ENCODE peak calls at places on chromosomes 1 and 21, in ten cellular contexts. W is tibial artery, R is WTC11, Z is tibial nerve, M is AG04450, C is GM20000, H is B cell, V is PC-9, A is NB4, D is gastrocnemius medialis. Q is an unnamed sample.

GRCh38 chr1:89757532-89757931 is 63.3 kb upstream of the LRRC8D start:
- DNase-seq in C (peak), M (no peak), R (no peak), D (no peak), Z (no peak), W (no peak), V (no peak), H (no peak), A (peak), Q (no peak)

GRCh38 chr21:41612674-41613250 is 104.8 kb upstream of the TMPRSS2 start:
- DNase-seq in M (peak), W (peak), V (peak), H (no peak), A (peak), R (peak), D (peak), C (peak), Z (peak), Q (peak)

GRCh38 chr1:82818596-82818995 is 1017.9 kb downstream of the ADGRL2 start:
- DNase-seq in R (no peak), H (no peak), Z (no peak), D (no peak), M (no peak), W (no peak), A (no peak), C (no peak), V (no peak), Q (no peak)

GRCh38 chr21:23384679-23385078 is 2222.6 kb downstream of the MRPL39 start:
- DNase-seq in C (no peak), Z (no peak), V (no peak), W (no peak), A (no peak), R (peak), H (no peak), D (no peak), M (no peak), Q (no peak)

GRCh38 chr1:95699274-95699953 is 465.4 kb downstream of the RWDD3 start:
- DNase-seq in V (no peak), R (no peak), M (no peak), H (no peak), D (no peak), Z (no peak), C (no peak), W (no peak), A (no peak), Q (no peak)

GRCh38 chr21:43196789-43197188 is 28.0 kb downstream of the CRYAA start:
- DNase-seq in M (no peak), A (no peak), R (peak), H (peak), V (peak), Z (peak), C (no peak), W (peak), D (peak), Q (peak)

GRCh38 chr1:69648486-69648885 is 80.8 kb downstream of the LRRC7 start:
- DNase-seq in R (no peak), V (no peak), M (no peak), H (no peak), A (no peak), D (no peak), C (no peak), Z (no peak), W (no peak), Q (no peak)

GRCh38 chr21:33543505-33544129 is 779 bp downstream of the SON start:
- DNase-seq in A (peak), C (peak), V (no peak), R (peak), Z (no peak), H (peak), M (no peak), W (no peak), D (peak), Q (peak)

GRCh38 chr1:147527941-147528936 is 13.1 kb upstream of the BCL9 start:
- DNase-seq in W (no peak), R (no peak), M (no peak), Z (no peak), H (no peak), A (no peak), D (no peak), V (no peak), C (no peak), Q (no peak)

GRCh38 chr1:115112496-115113375 is 23.4 kb upstream of the TSPAN2 start:
- DNase-seq in R (peak), H (peak), M (no peak), C (peak), D (no peak), V (no peak), A (peak), Z (peak), W (no peak), Q (peak)

GRCh38 chr1:184193451-184193850 is 141.9 kb downstream of the TSEN15 start:
- DNase-seq in R (no peak), A (no peak), C (no peak), D (no peak), M (no peak), Z (no peak), H (no peak), W (no peak), V (no peak), Q (no peak)

GRCh38 chr1:44826375-44827196 is 16.5 kb downstream of the PTCH2 start:
- DNase-seq in R (no peak), Z (peak), H (no peak), A (peak), D (no peak), C (no peak), V (no peak), W (peak), M (no peak), Q (peak)

GRCh38 chr1:149849246-149849946 is 50.0 kb upstream of the BOLA1 start:
- DNase-seq in V (no peak), C (no peak), Z (peak), H (peak), W (no peak), D (no peak), A (peak), M (no peak), R (no peak), Q (no peak)

GRCh38 chr21:32386195-32386870 is 6.5 kb downstream of the URB1 start:
- DNase-seq in D (peak), R (no peak), V (no peak), W (peak), C (no peak), H (no peak), M (no peak), A (no peak), Z (no peak), Q (no peak)

GRCh38 chr1:85692730-85693314 is 15.4 kb downstream of the ZNHIT6 start:
- DNase-seq in A (peak), R (no peak), C (no peak), H (no peak), M (peak), D (no peak), Z (no peak), W (no peak), V (peak), Q (no peak)

GRCh38 chr1:189606047-189606446 is 871.6 kb downstream of the BRINP3 start:
- DNase-seq in A (no peak), M (no peak), R (no peak), D (no peak), H (no peak), W (no peak), C (no peak), Z (no peak), V (no peak), Q (no peak)

GRCh38 chr1:170624141-170624540 is 39.8 kb upstream of the PRRX1 start:
- DNase-seq in A (no peak), R (no peak), D (no peak), C (no peak), W (no peak), M (no peak), V (no peak), Z (no peak), H (no peak), Q (no peak)

GRCh38 chr1:46798820-46799219 is at the start of gene CYP4B1:
- DNase-seq in C (no peak), H (no peak), M (no peak), W (peak), A (no peak), R (no peak), Z (peak), D (peak), V (no peak), Q (peak)

GRCh38 chr1:14095001-14095400 is 395.0 kb downstream of the PRDM2 start:
- DNase-seq in W (no peak), M (no peak), Z (no peak), A (peak), R (no peak), V (no peak), C (peak), H (no peak), D (no peak), Q (no peak)

GRCh38 chr1:204556458-204557052 is 40.3 kb downstream of the MDM4 start:
- DNase-seq in V (no peak), Z (no peak), D (no peak), A (no peak), C (no peak), R (no peak), W (no peak), H (no peak), M (no peak), Q (no peak)

GRCh38 chr1:21816602-21817302 is 4.7 kb downstream of the LDLRAD2 start:
- DNase-seq in Z (no peak), W (no peak), C (peak), M (peak), V (peak), D (no peak), R (no peak), A (no peak), H (no peak), Q (no peak)

GRCh38 chr1:78577257-78578100 is 42.8 kb upstream of the IFI44L start:
- DNase-seq in M (no peak), Z (no peak), W (no peak), H (no peak), R (no peak), V (no peak), A (no peak), C (no peak), D (no peak), Q (no peak)

GRCh38 chr1:226322986-226323385 is 14.0 kb upstream of the LIN9 start:
- DNase-seq in M (no peak), C (no peak), V (peak), W (no peak), H (no peak), Z (no peak), D (no peak), A (no peak), R (no peak), Q (no peak)

GRCh38 chr21:42161957-42162681 is 56.8 kb upstream of the ABCG1 start:
- DNase-seq in H (no peak), A (peak), Z (no peak), C (no peak), V (no peak), M (no peak), R (no peak), D (no peak), W (no peak), Q (no peak)

GRCh38 chr1:200319143-200319542 is 90.7 kb downstream of the ZNF281 start:
- DNase-seq in C (no peak), M (no peak), Z (no peak), W (no peak), R (no peak), A (no peak), H (no peak), D (no peak), V (no peak), Q (no peak)

GRCh38 chr1:158049867-158050266 is 56.4 kb downstream of the KIRREL1 start:
- DNase-seq in W (no peak), M (no peak), R (no peak), Z (no peak), H (no peak), C (no peak), D (no peak), A (no peak), V (no peak), Q (no peak)

GRCh38 chr1:89725016-89725380 is 92.1 kb downstream of the LRRC8C start:
- DNase-seq in R (no peak), A (no peak), M (peak), W (no peak), V (no peak), Z (no peak), C (no peak), H (no peak), D (no peak), Q (peak)

GRCh38 chr21:25895565-25896205 is 160.9 kb downstream of the GABPA start:
- DNase-seq in V (no peak), M (no peak), D (no peak), W (no peak), C (peak), Z (peak), H (no peak), A (peak), R (no peak), Q (no peak)

GRCh38 chr1:11499825-11500331 is 20.9 kb downstream of the DISP3 start:
- DNase-seq in H (no peak), W (peak), V (no peak), C (no peak), R (peak), A (no peak), Z (no peak), D (no peak), M (no peak), Q (no peak)

GRCh38 chr1:203479646-203480045 is 4.0 kb downstream of the PRELP start:
- DNase-seq in A (no peak), R (no peak), M (no peak), Z (no peak), C (no peak), H (no peak), V (no peak), W (no peak), D (no peak), Q (no peak)

GRCh38 chr1:203480525-203481084 is 5.0 kb downstream of the PRELP start:
- DNase-seq in H (no peak), M (peak), Z (peak), A (no peak), D (peak), R (peak), V (peak), C (no peak), W (peak), Q (peak)

GRCh38 chr1:203478986-203479385 is 3.4 kb downstream of the PRELP start:
- DNase-seq in Z (no peak), H (no peak), A (no peak), M (no peak), V (no peak), C (no peak), R (no peak), W (no peak), D (no peak), Q (no peak)

GRCh38 chr1:203481186-203481585 is 5.6 kb downstream of the PRELP start:
- DNase-seq in D (no peak), H (no peak), R (no peak), Z (no peak), V (no peak), C (no peak), W (no peak), A (no peak), M (no peak), Q (no peak)

DNA sequence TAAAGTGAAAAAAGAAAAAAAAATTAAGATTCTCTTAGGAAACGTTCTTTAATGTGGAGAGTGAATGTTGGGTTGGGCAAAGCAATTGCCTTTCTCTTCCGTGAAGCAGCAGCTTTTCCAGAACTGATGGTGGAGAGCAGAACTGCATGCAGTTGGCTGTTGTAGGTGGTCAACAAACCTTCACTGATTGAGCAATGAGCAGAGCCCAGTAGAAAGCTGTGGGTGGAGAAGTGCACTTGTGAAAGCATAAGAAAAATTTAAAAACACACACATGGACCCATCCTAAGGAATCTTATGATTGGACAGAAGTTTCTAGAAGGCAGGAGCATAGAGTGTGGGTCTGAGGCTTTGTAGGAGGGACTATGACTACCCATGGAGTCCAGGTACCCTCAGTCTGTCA is 4.5 kb downstream of the PRELP start:
- DNase-seq in V (no peak), R (no peak), H (no peak), C (no peak), D (no peak), M (peak), W (no peak), Z (no peak), A (no peak), Q (no peak)
- TF ChIP-seq CTCF in V (no peak), R (no peak), H (no peak), C (no peak), D (no peak), M (peak), W (peak), Z (no peak), A (no peak), Q (no peak)

GRCh38 chr1:205810448-205811157 is 2.4 kb downstream of the SLC41A1 start:
- DNase-seq in R (peak), H (no peak), Z (no peak), D (no peak), V (no peak), C (no peak), W (no peak), A (peak), M (no peak), Q (no peak)
- TF ChIP-seq CTCF in R (no peak), H (no peak), Z (no peak), D (no peak), V (no peak), C (no peak), W (no peak), A (peak), M (peak), Q (no peak)

GRCh38 chr1:159179906-159180305 is 8.5 kb downstream of the CADM3 start:
- DNase-seq in A (no peak), W (no peak), C (no peak), D (no peak), R (no peak), V (no peak), H (no peak), Z (no peak), M (no peak), Q (no peak)

GRCh38 chr1:159184201-159184600 is 12.8 kb downstream of the CADM3 start:
- DNase-seq in A (no peak), V (no peak), M (no peak), R (no peak), C (no peak), D (no peak), W (no peak), Z (no peak), H (no peak), Q (no peak)

GRCh38 chr1:159180516-159180915 is 9.1 kb downstream of the CADM3 start:
- DNase-seq in M (no peak), A (no peak), V (no peak), D (no peak), C (no peak), R (no peak), W (no peak), Z (no peak), H (no peak), Q (no peak)

GRCh38 chr1:159185121-159185520 is 13.7 kb downstream of the CADM3 start:
- DNase-seq in V (no peak), H (no peak), A (no peak), W (no peak), D (no peak), R (no peak), M (no peak), C (no peak), Z (no peak), Q (no peak)

DNA sequence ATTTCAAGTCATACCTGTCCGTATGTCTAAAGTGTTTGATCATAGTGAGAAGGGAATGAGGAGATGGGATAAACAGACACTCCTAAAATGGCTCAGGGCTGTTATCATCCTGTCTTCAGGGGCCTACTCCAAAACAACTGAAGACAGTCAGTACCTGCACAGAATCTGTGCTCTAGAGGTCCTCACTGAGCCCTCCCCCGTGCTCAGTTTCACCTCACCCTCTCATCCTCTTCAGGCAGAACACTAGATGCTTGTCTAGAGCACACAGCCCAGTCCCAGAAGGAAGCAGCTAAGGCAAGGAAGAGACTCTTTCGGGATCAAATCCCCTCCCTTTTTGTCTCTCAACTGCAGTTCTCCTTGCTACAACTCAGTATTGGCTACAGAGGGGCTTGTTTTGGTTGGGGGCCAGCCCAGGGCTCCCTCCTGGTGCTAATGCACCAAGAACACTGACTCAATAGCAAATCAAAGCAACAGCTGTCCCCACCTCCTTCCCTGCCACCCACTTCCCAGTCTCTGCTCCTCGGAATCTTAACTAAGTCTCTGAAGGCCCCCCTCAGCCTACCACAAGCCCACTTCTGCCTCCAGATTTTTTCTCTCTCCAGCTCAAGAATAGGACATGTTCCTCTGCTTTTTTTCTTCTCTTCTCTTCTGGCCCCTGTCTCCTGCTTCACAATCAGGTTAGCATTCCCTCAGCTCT is 10.1 kb downstream of the CADM3 start:
- DNase-seq in D (no peak), A (no peak), M (no peak), Z (no peak), V (no peak), W (no peak), C (no peak), H (no peak), R (no peak), Q (no peak)
- TF ChIP-seq CTCF in D (no peak), A (no peak), M (no peak), Z (no peak), V (no peak), W (no peak), C (no peak), H (no peak), R (no peak), Q (no peak)

GRCh38 chr1:27719286-27720251 is 6.2 kb upstream of the FAM76A start:
- DNase-seq in Z (no peak), A (no peak), C (no peak), V (no peak), M (no peak), H (no peak), R (no peak), D (no peak), W (no peak), Q (no peak)
- TF ChIP-seq CTCF in Z (no peak), A (no peak), C (no peak), V (peak), M (peak), H (peak), R (no peak), D (no peak), W (no peak), Q (no peak)